ENCODE peak calls at places on chromosomes 1 and 21, in nine cellular contexts. L is mammary epithelial cell; F is CD8-positive, alpha-beta T cell; N is AG04450; E is adrenal gland; S is bronchial epithelial cell; M is MG63; G is CD8-positive, alpha-beta memory T cell; C is psoas muscle. R is an unnamed sample.

GRCh38 chr1:207420109-207420508 is 34.0 kb upstream of the CR2 start:
- DNase-seq in G (no peak), S (no peak), F (no peak), C (no peak), L (no peak), M (no peak), E (no peak), N (no peak), R (no peak)

GRCh38 chr1:180482425-180483275 is 19.7 kb downstream of the ACBD6 start:
- DNase-seq in C (no peak), G (peak), F (no peak), L (peak), N (no peak), M (no peak), E (peak), S (peak), R (no peak)

GRCh38 chr1:71494163-71494562 is 413.3 kb upstream of the ZRANB2 start:
- DNase-seq in F (no peak), C (no peak), L (peak), N (no peak), S (peak), M (peak), E (no peak), G (no peak), R (no peak)

GRCh38 chr1:105027838-105028471 is 1278.3 kb downstream of the AMY1C start:
- DNase-seq in E (no peak), N (no peak), G (no peak), C (no peak), M (no peak), F (no peak), L (no peak), S (no peak), R (no peak)

GRCh38 chr1:183827801-183828200 is 22.9 kb downstream of the RGL1 start:
- DNase-seq in C (no peak), G (no peak), M (no peak), N (no peak), F (no peak), L (no peak), S (no peak), E (no peak), R (no peak)

GRCh38 chr1:16441312-16441641 is 753 bp downstream of the NECAP2 start:
- DNase-seq in N (no peak), G (peak), C (no peak), M (no peak), L (no peak), F (no peak), E (no peak), S (peak), R (no peak)

GRCh38 chr1:184649500-184649899 is 105.2 kb downstream of the EDEM3 start:
- DNase-seq in M (no peak), F (no peak), C (no peak), N (no peak), G (no peak), E (no peak), L (no peak), S (no peak), R (no peak)

GRCh38 chr1:212606734-212607205 is 1.8 kb upstream of the ATF3 start:
- DNase-seq in C (peak), E (peak), N (no peak), L (peak), M (no peak), G (peak), F (peak), S (peak), R (no peak)

GRCh38 chr1:114620419-114620818 is 39.0 kb upstream of the BCAS2 start:
- DNase-seq in L (no peak), M (no peak), F (no peak), G (no peak), N (no peak), S (peak), E (no peak), C (no peak), R (no peak)

GRCh38 chr1:44460107-44460885 is 55.2 kb downstream of the RNF220 start:
- DNase-seq in L (no peak), E (peak), M (no peak), S (no peak), N (no peak), C (no peak), F (no peak), G (no peak), R (no peak)

GRCh38 chr1:51237714-51238403 is 1.8 kb downstream of the RNF11 start:
- DNase-seq in C (no peak), F (no peak), M (no peak), G (no peak), L (peak), S (peak), N (no peak), E (no peak), R (peak)

GRCh38 chr1:79982218-79982617 is 975.7 kb upstream of the ADGRL4 start:
- DNase-seq in L (no peak), S (no peak), F (no peak), C (peak), M (peak), E (peak), N (peak), G (no peak), R (no peak)

GRCh38 chr1:119667176-119667575 is 19.1 kb upstream of the ZNF697 start:
- DNase-seq in M (no peak), L (no peak), G (no peak), F (no peak), C (no peak), E (no peak), N (no peak), S (no peak), R (no peak)

GRCh38 chr1:79110749-79111148 is 104.2 kb upstream of the ADGRL4 start:
- DNase-seq in G (no peak), N (no peak), M (no peak), S (no peak), F (no peak), C (no peak), L (no peak), E (no peak), R (no peak)

GRCh38 chr1:24203404-24203803 is 16.3 kb upstream of the IFNLR1 start:
- DNase-seq in E (no peak), M (no peak), S (peak), L (peak), C (no peak), G (no peak), N (no peak), F (no peak), R (no peak)

GRCh38 chr1:70410604-70411359 is at the start of gene CTH:
- DNase-seq in G (peak), S (peak), N (peak), F (peak), M (peak), L (peak), E (peak), C (peak), R (peak)

GRCh38 chr21:25421327-25422028 is 185.8 kb downstream of the MRPL39 start:
- DNase-seq in S (peak), C (no peak), M (peak), L (no peak), E (peak), G (peak), F (peak), N (peak), R (no peak)
- H3K4me3 ChIP-seq in S (no peak), C (no peak), M (no peak), L (no peak), E (no peak), G (no peak), F (no peak), N (no peak), R (no peak)

GRCh38 chr1:236064674-236065508 is at the start of gene NID1:
- DNase-seq in G (no peak), S (no peak), M (peak), F (no peak), C (peak), E (peak), N (no peak), L (peak), R (peak)
- H3K4me3 ChIP-seq in G (peak), S (peak), M (peak), F (peak), C (peak), E (peak), N (peak), L (peak), R (peak)

DNA sequence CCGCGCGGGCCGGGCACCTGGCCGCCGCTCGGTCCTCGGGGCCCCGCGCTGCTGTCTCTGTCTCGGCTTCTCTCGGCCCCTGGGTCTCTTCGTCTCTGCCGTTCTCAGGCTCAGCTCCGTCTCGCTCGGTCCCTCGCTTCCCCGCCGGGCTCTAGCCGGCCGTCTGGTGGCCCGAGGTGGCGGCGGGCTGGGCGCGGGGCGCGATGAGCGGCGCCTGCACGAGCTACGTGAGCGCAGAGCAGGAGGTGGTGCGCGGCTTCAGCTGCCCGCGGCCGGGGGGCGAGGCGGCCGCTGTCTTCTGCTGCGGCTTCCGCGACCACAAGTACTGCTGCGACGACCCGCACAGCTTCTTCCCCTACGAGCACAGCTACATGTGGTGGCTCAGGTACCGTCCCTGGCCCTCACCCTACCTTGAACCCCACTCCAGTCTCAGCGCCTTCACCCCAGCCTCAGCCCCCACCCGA is 355 bp downstream of the SHISAL2A start:
- DNase-seq in S (no peak), N (no peak), L (no peak), F (peak), E (no peak), C (no peak), M (peak), G (peak), R (no peak)
- H3K4me3 ChIP-seq in S (peak), N (peak), L (peak), F (peak), E (peak), C (peak), M (peak), G (peak), R (peak)

DNA sequence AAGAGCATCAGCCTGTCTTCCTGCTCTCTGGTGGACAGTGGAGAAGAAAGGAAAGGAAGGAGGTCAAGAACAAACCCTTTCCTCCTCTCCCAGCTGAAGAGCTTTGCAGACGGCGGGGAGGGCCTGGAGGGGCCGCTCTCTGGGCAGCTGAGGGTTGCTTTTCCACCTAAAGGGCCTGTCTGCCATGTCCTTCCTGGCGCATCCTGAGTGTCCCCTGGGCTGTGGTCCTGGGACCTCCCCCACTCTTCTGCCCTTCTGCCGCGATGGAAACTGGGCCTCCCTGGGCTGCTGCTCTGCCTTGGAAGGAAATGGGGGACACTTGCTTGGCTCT is 107.0 kb downstream of the ETS2 start:
- DNase-seq in F (no peak), G (no peak), S (no peak), E (no peak), M (no peak), N (no peak), L (no peak), C (no peak), R (no peak)
- H3K4me3 ChIP-seq in F (no peak), G (no peak), S (no peak), E (peak), M (no peak), N (no peak), L (no peak), C (peak), R (peak)

GRCh38 chr21:23861908-23862504 is 1745.3 kb downstream of the MRPL39 start:
- DNase-seq in E (no peak), F (no peak), N (no peak), G (peak), C (no peak), L (no peak), S (no peak), M (no peak), R (no peak)

GRCh38 chr21:23853796-23854379 is 1753.4 kb downstream of the MRPL39 start:
- DNase-seq in G (peak), M (no peak), N (peak), F (no peak), E (peak), L (no peak), S (peak), C (no peak), R (no peak)

GRCh38 chr21:23858878-23859277 is 1748.4 kb downstream of the MRPL39 start:
- DNase-seq in M (no peak), C (no peak), L (no peak), S (no peak), G (no peak), N (no peak), E (no peak), F (no peak), R (no peak)
- H3K4me3 ChIP-seq in M (no peak), C (no peak), L (no peak), S (no peak), G (no peak), N (no peak), E (no peak), F (no peak), R (no peak)

DNA sequence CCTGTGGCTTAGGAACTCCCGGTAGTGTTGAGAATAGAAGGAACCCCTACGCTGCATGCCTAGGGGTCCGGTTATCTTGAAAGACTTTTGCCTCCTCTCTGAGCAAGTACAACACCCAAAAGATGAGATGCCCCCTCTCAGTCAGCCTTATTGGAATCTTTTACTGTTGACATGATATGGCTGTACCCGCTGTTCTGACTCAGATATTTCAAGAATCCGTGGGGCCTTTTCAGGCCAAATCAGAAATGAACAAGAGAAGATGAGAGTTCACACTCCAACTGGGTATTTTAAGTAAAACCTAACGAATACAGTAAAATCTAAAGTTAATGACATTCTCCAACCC is 164.2 kb downstream of the PPIAL4G start:
- DNase-seq in M (no peak), G (no peak), C (no peak), L (no peak), S (no peak), N (no peak), F (no peak), E (no peak), R (no peak)
- H3K4me3 ChIP-seq in M (peak), G (peak), C (peak), L (no peak), S (no peak), N (no peak), F (peak), E (peak), R (no peak)

DNA sequence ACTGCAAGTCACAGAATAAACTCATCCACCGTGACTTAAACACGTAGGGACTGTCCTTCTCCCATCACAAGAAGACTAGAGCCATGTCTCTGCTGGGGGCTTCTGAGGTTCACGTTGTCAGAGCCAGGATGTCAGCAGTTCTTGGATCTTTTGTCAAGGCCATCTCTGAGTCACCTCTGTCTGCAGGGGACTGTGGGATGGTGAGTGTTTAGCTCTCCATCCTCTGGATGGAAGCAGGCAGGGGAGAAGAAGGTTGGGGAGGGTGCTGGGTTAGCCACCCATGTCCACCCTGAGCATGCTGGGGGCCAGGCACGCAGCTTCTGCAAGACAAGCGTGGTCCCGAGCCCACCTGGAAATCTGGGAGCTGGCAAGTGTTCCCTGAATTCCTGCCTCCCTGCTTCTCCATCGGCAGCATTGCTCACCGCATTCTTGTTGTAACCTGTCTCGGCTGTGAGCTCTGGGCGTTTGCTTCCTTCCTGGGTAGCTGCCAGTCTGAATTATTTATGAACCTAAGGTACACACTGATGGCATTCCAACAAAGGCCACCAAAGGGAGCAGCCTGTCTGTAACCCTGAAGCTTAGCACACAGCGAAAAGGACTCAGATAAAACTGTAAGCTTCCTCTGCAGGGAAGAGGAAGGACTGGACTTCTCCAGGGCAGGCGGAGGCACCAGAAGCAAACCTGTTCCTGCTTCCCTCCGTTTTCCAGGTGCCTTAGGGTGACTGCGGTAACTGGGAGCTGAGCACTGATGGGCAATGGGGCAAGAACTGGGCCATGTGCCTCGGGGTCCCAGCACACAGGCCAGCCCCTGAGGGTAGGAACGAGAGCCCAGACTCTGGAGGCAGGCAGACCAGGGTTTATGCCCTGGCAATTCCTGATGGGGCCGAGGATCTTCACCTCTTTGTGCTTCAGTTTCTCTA is 88.6 kb downstream of the RIPK4 start:
- DNase-seq in C (no peak), G (no peak), S (peak), M (no peak), E (no peak), F (no peak), L (peak), N (no peak), R (no peak)
- H3K4me3 ChIP-seq in C (no peak), G (no peak), S (peak), M (no peak), E (no peak), F (no peak), L (peak), N (no peak), R (no peak)

DNA sequence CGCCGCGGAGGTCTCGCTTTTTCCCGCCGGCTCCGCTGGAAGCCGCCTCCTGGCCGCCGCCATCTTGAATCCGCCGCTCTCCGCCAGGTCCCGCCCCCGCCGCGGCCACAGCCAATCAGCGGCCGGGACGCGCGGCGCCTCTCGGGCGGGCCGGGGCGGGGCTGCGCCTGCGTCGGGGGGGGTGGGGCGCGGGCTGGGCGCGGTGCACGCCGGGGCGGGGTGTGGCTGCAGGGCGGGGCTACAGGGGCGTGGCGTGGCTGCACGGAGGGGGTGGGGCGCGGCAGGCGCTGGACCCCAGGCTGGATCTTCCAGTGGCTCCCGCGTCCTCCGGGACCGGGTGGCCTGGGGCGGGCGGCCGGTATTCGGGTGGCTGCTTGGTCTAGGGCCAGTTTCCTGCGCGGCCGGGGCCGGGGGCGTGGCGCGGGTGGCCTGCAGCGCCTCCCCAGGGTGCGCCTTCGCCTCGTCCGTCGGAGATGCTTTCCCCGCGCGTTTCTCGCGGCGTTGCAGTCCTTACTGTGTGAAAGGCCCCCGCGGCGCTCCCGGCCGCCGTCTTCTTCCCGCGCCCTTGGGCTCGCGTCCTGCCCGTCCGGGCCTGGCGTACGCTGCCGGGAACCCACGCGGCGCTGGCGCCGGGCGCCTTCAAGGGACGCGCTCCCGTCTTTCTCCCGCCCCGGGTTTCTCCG is 575 bp downstream of the PCNT start:
- DNase-seq in N (peak), F (peak), S (peak), G (peak), M (peak), L (peak), E (peak), C (peak), R (peak)
- H3K4me3 ChIP-seq in N (peak), F (peak), S (peak), G (peak), M (peak), L (peak), E (peak), C (peak), R (peak)